ENCODE peak calls at places on chromosomes 2 and 18, in seven cellular contexts. One of them, this sample, is unnamed.

GRCh38 chr2:42877936-42878335 is 85.6 kb upstream of the HAAO start:
- DNase-seq in SK-N-SH: no peak
- DNase-seq in HepG2: no peak
- DNase-seq in H1: no peak
- DNase-seq in HCT116: no peak
- DNase-seq in GM12878: no peak
- DNase-seq in K562: no peak
- DNase-seq in this sample: no peak

GRCh38 chr2:234469251-234469845 is 27.5 kb downstream of the ARL4C start:
- DNase-seq in HepG2: no peak
- DNase-seq in K562: no peak
- DNase-seq in SK-N-SH: no peak
- DNase-seq in HCT116: no peak
- DNase-seq in GM12878: no peak
- DNase-seq in H1: no peak
- DNase-seq in this sample: no peak

GRCh38 chr2:204645018-204645775 is 99.9 kb downstream of the PARD3B start:
- DNase-seq in HepG2: no peak
- DNase-seq in HCT116: no peak
- DNase-seq in SK-N-SH: no peak
- DNase-seq in GM12878: no peak
- DNase-seq in K562: no peak
- DNase-seq in H1: no peak
- DNase-seq in this sample: no peak

GRCh38 chr2:187429989-187430388 is 18.1 kb downstream of the CALCRL start:
- DNase-seq in HCT116: no peak
- DNase-seq in HepG2: no peak
- DNase-seq in SK-N-SH: no peak
- DNase-seq in H1: no peak
- DNase-seq in K562: no peak
- DNase-seq in GM12878: no peak
- DNase-seq in this sample: no peak

GRCh38 chr18:46019956-46020355 is 52.1 kb downstream of the PSTPIP2 start:
- DNase-seq in HepG2: no peak
- DNase-seq in K562: no peak
- DNase-seq in GM12878: no peak
- DNase-seq in H1: no peak
- DNase-seq in HCT116: no peak
- DNase-seq in SK-N-SH: no peak
- DNase-seq in this sample: no peak

GRCh38 chr2:232622563-232622962 is 10.8 kb upstream of the EFHD1 start:
- DNase-seq in HCT116: no peak
- DNase-seq in HepG2: no peak
- DNase-seq in K562: no peak
- DNase-seq in H1: no peak
- DNase-seq in GM12878: no peak
- DNase-seq in SK-N-SH: no peak
- DNase-seq in this sample: no peak

GRCh38 chr2:70111752-70112591 is 24.7 kb downstream of the PCBP1 start:
- DNase-seq in HepG2: no peak
- DNase-seq in GM12878: no peak
- DNase-seq in K562: peak
- DNase-seq in SK-N-SH: peak
- DNase-seq in HCT116: no peak
- DNase-seq in H1: no peak
- DNase-seq in this sample: no peak

GRCh38 chr18:32213693-32214092 is 23.9 kb downstream of the MEP1B start:
- DNase-seq in HCT116: no peak
- DNase-seq in HepG2: peak
- DNase-seq in K562: no peak
- DNase-seq in SK-N-SH: no peak
- DNase-seq in H1: no peak
- DNase-seq in GM12878: no peak
- DNase-seq in this sample: no peak

GRCh38 chr2:126050991-126051736 is 604.8 kb upstream of the GYPC start:
- DNase-seq in HCT116: no peak
- DNase-seq in SK-N-SH: no peak
- DNase-seq in K562: no peak
- DNase-seq in GM12878: no peak
- DNase-seq in HepG2: no peak
- DNase-seq in H1: no peak
- DNase-seq in this sample: no peak

GRCh38 chr2:164066095-164066494 is 330.3 kb upstream of the FIGN start:
- DNase-seq in HCT116: no peak
- DNase-seq in H1: no peak
- DNase-seq in GM12878: no peak
- DNase-seq in SK-N-SH: no peak
- DNase-seq in HepG2: no peak
- DNase-seq in K562: no peak
- DNase-seq in this sample: no peak

GRCh38 chr18:39366086-39366485 is 1800.5 kb upstream of the CELF4 start:
- DNase-seq in H1: no peak
- DNase-seq in GM12878: no peak
- DNase-seq in SK-N-SH: no peak
- DNase-seq in HCT116: no peak
- DNase-seq in K562: no peak
- DNase-seq in HepG2: no peak
- DNase-seq in this sample: no peak

GRCh38 chr2:177906041-177906718 is 166.4 kb downstream of the PDE11A start:
- DNase-seq in K562: peak
- DNase-seq in HepG2: peak
- DNase-seq in SK-N-SH: peak
- DNase-seq in H1: peak
- DNase-seq in HCT116: peak
- DNase-seq in GM12878: peak
- DNase-seq in this sample: peak

GRCh38 chr2:110827518-110827917 is 95.1 kb downstream of the ACOXL start:
- DNase-seq in HCT116: no peak
- DNase-seq in HepG2: no peak
- DNase-seq in K562: no peak
- DNase-seq in H1: no peak
- DNase-seq in SK-N-SH: no peak
- DNase-seq in GM12878: no peak
- DNase-seq in this sample: no peak

GRCh38 chr2:168311265-168311925 is 64.0 kb upstream of the STK39 start:
- DNase-seq in HCT116: no peak
- DNase-seq in K562: no peak
- DNase-seq in H1: no peak
- DNase-seq in SK-N-SH: no peak
- DNase-seq in HepG2: no peak
- DNase-seq in GM12878: no peak
- DNase-seq in this sample: no peak

GRCh38 chr2:118223487-118224136 is 135.3 kb downstream of the INSIG2 start:
- DNase-seq in HepG2: no peak
- DNase-seq in HCT116: no peak
- DNase-seq in K562: no peak
- DNase-seq in H1: peak
- DNase-seq in GM12878: no peak
- DNase-seq in SK-N-SH: no peak
- DNase-seq in this sample: no peak

GRCh38 chr2:39697480-39697879 is 31.8 kb downstream of the TMEM178A start:
- DNase-seq in HepG2: no peak
- DNase-seq in GM12878: no peak
- DNase-seq in SK-N-SH: no peak
- DNase-seq in HCT116: no peak
- DNase-seq in H1: no peak
- DNase-seq in K562: no peak
- DNase-seq in this sample: no peak

GRCh38 chr2:233059797-233060499 is at the start of gene INPP5D:
- DNase-seq in SK-N-SH: no peak
- DNase-seq in HCT116: no peak
- DNase-seq in K562: no peak
- DNase-seq in HepG2: peak
- DNase-seq in GM12878: no peak
- DNase-seq in H1: no peak
- DNase-seq in this sample: no peak

GRCh38 chr18:3283908-3284307 is 22.0 kb downstream of the MYL12B start:
- DNase-seq in GM12878: no peak
- DNase-seq in HCT116: no peak
- DNase-seq in HepG2: no peak
- DNase-seq in K562: no peak
- DNase-seq in H1: no peak
- DNase-seq in SK-N-SH: peak
- DNase-seq in this sample: peak

DNA sequence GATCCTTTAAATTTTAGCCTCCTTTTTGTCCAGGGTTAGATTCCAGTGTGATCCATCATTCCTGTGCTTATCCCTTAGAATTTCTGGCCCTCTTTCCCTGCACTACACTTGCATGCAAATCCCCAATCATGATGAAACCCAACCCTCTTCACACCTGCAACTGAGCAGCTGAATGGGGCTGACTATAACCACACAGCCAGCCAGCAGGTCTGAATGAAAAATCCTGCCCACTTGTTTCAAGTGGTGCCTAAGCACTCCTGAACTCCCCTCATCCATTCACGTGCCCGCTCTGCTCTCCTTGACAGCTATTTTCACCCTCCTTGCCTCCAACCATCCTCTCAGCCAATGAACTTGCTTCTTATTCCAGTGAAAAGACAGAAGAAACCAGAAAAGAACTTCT is 80.5 kb upstream of the AFF3 start:
- DNase-seq in SK-N-SH: no peak
- DNase-seq in K562: no peak
- DNase-seq in HepG2: no peak
- DNase-seq in HCT116: no peak
- DNase-seq in GM12878: no peak
- DNase-seq in H1: no peak
- DNase-seq in this sample: no peak
- TF ChIP-seq JUND in SK-N-SH: no peak
- TF ChIP-seq JUND in K562: no peak
- TF ChIP-seq JUND in HepG2: no peak
- TF ChIP-seq JUND in HCT116: no peak
- TF ChIP-seq JUND in GM12878: no peak
- TF ChIP-seq JUND in H1: no peak
- TF ChIP-seq JUND in this sample: no peak

GRCh38 chr2:51237626-51238271 is 205.8 kb upstream of the NRXN1 start:
- DNase-seq in HCT116: no peak
- DNase-seq in H1: no peak
- DNase-seq in K562: no peak
- DNase-seq in GM12878: no peak
- DNase-seq in SK-N-SH: no peak
- DNase-seq in HepG2: no peak
- DNase-seq in this sample: no peak

GRCh38 chr2:51231071-51231470 is 199.1 kb upstream of the NRXN1 start:
- DNase-seq in K562: no peak
- DNase-seq in HepG2: no peak
- DNase-seq in HCT116: no peak
- DNase-seq in SK-N-SH: no peak
- DNase-seq in H1: no peak
- DNase-seq in GM12878: no peak
- DNase-seq in this sample: no peak

DNA sequence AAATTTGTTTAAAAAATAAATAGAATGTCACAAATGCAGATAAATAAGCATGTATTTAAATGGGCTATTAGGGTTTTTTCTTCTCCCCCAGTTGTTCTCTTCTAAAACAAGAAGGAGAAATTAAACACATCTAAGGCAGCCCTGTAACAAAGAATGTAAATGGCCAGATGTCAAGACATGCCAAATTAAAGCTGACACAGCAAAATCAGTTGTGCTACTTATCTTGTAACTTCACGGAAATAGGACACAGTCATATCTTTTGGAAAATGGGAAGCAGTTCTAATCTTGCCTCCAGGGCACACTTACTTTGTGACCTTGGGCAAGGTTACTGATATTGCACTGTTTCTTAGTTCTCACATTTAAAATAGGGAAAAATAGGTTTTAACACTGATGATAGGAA is 200.1 kb upstream of the NRXN1 start:
- DNase-seq in K562: no peak
- DNase-seq in H1: no peak
- DNase-seq in GM12878: no peak
- DNase-seq in HepG2: no peak
- DNase-seq in SK-N-SH: no peak
- DNase-seq in HCT116: no peak
- DNase-seq in this sample: no peak
- TF ChIP-seq JUND in K562: no peak
- TF ChIP-seq JUND in H1: no peak
- TF ChIP-seq JUND in GM12878: no peak
- TF ChIP-seq JUND in HepG2: no peak
- TF ChIP-seq JUND in SK-N-SH: no peak
- TF ChIP-seq JUND in HCT116: no peak
- TF ChIP-seq JUND in this sample: no peak

GRCh38 chr2:15980605-15981098 is 40.3 kb downstream of the MYCN start:
- DNase-seq in HepG2: no peak
- DNase-seq in SK-N-SH: no peak
- DNase-seq in GM12878: no peak
- DNase-seq in HCT116: no peak
- DNase-seq in K562: no peak
- DNase-seq in H1: peak
- DNase-seq in this sample: no peak
- TF ChIP-seq JUND in HepG2: no peak
- TF ChIP-seq JUND in SK-N-SH: no peak
- TF ChIP-seq JUND in GM12878: no peak
- TF ChIP-seq JUND in HCT116: no peak
- TF ChIP-seq JUND in K562: no peak
- TF ChIP-seq JUND in H1: no peak
- TF ChIP-seq JUND in this sample: no peak

GRCh38 chr2:22826658-22827165 is 558.3 kb upstream of the KLHL29 start:
- DNase-seq in HCT116: no peak
- DNase-seq in SK-N-SH: peak
- DNase-seq in H1: no peak
- DNase-seq in GM12878: no peak
- DNase-seq in K562: no peak
- DNase-seq in HepG2: no peak
- DNase-seq in this sample: no peak
- TF ChIP-seq JUND in HCT116: no peak
- TF ChIP-seq JUND in SK-N-SH: no peak
- TF ChIP-seq JUND in H1: no peak
- TF ChIP-seq JUND in GM12878: no peak
- TF ChIP-seq JUND in K562: no peak
- TF ChIP-seq JUND in HepG2: no peak
- TF ChIP-seq JUND in this sample: no peak

This sample was measured in T47D.